ENCODE peak calls at places on chromosomes 16 and 17, in four cellular contexts. S is A172; Z is Daoy; T is activated CD4-positive, alpha-beta T cell treated with anti-CD3 and anti-CD28 coated beads for 48 hours. O is an unnamed sample.

GRCh38 chr17:39400547-39401411 is 647 bp downstream of the FBXL20 start:
- DNase-seq in S (no peak), Z (no peak), T (peak), O (peak)

GRCh38 chr17:49995055-49995738 is at the start of gene DLX3:
- DNase-seq in S (peak), Z (peak), T (peak), O (peak)

GRCh38 chr16:4972938-4973587 is 14.9 kb downstream of the SEC14L5 start:
- DNase-seq in S (no peak), Z (no peak), T (no peak), O (no peak)

GRCh38 chr16:54928016-54928356 is 2.7 kb upstream of the IRX5 start:
- DNase-seq in S (peak), Z (peak), T (peak), O (peak)

GRCh38 chr16:77434365-77435239 is at the start of gene ADAMTS18:
- DNase-seq in S (no peak), Z (peak), T (peak), O (no peak)

GRCh38 chr17:81035389-81036127 is 607 bp downstream of the BAIAP2 start:
- DNase-seq in S (no peak), Z (peak), T (peak), O (no peak)

GRCh38 chr17:43917348-43918025 is 10.2 kb upstream of the MPP2 start:
- DNase-seq in S (no peak), Z (no peak), T (peak), O (no peak)

GRCh38 chr16:30335598-30336474 is 19.3 kb downstream of the CD2BP2 start:
- DNase-seq in S (peak), Z (peak), T (peak), O (peak)

GRCh38 chr17:37849617-37849972 is 74.6 kb upstream of the TBC1D3K start:
- DNase-seq in S (no peak), Z (no peak), T (no peak), O (no peak)

GRCh38 chr16:87735270-87736002 is 30.4 kb downstream of the KLHDC4 start:
- DNase-seq in S (no peak), Z (no peak), T (no peak), O (no peak)

GRCh38 chr17:77409282-77410161 is 268.8 kb downstream of the SEC14L1 start:
- DNase-seq in S (peak), Z (peak), T (no peak), O (no peak)

GRCh38 chr17:32586666-32587065 is 99.9 kb downstream of the CDK5R1 start:
- DNase-seq in S (peak), Z (peak), T (no peak), O (peak)

GRCh38 chr17:57097832-57098421 is 12.9 kb downstream of the AKAP1 start:
- DNase-seq in S (peak), Z (peak), T (no peak), O (peak)

GRCh38 chr16:48613061-48613957 is 3.3 kb upstream of the N4BP1 start:
- DNase-seq in S (no peak), Z (no peak), T (peak), O (no peak)

O was measured in M059J.